ENCODE peak calls at places on chromosomes 4 and X, in six cellular contexts. W, Y, S, Z, C and L are unnamed samples.

GRCh38 chr4:1726146-1726934 is 5.0 kb downstream of the TACC3 start:
- DNase-seq in Z (peak; percentile 93), W (peak; percentile 76), S (peak; percentile 86), Y (peak; percentile 76), C (peak; percentile 87), L (peak; percentile 98)

GRCh38 chr4:183594823-183595222 is 64.2 kb downstream of the RWDD4 start:
- DNase-seq in C (no peak), W (no peak), Z (no peak), S (no peak), Y (no peak), L (no peak)

GRCh38 chr4:159904906-159905305 is 802.0 kb downstream of the RAPGEF2 start:
- DNase-seq in S (no peak), C (no peak), W (no peak), Z (no peak), Y (no peak), L (no peak)

GRCh38 chr4:1204828-1205591 is 32.6 kb upstream of the SPON2 start:
- DNase-seq in W (no peak), S (peak; percentile 74), C (no peak), Y (peak; percentile 30), Z (peak; percentile 74), L (peak; percentile 79)

GRCh38 chr4:107442538-107443083 is 277.4 kb downstream of the PAPSS1 start:
- DNase-seq in Z (no peak), Y (no peak), S (no peak), C (no peak), W (no peak), L (no peak)

GRCh38 chrX:107288676-107289075 is 82.3 kb downstream of the DNAAF6 start:
- DNase-seq in Y (no peak), W (no peak), S (no peak), Z (no peak), C (peak; percentile 16), L (no peak)

GRCh38 chr4:3314706-3315260 is 22.0 kb downstream of the RGS12 start:
- DNase-seq in S (peak; percentile 22), C (no peak), W (no peak), Z (peak; percentile 18), Y (no peak), L (peak; percentile 19)

GRCh38 chrX:80648023-80648422 is 161.7 kb downstream of the BRWD3 start:
- DNase-seq in Y (no peak), W (no peak), C (peak; percentile 22), S (no peak), Z (no peak), L (peak; percentile 17)

GRCh38 chr4:2940267-2941137 is 22.7 kb downstream of the NOP14 start:
- DNase-seq in C (no peak), Y (no peak), W (no peak), S (peak; percentile 47), Z (no peak), L (peak; percentile 69)

GRCh38 chrX:41377624-41378023 is 43.7 kb downstream of the DDX3X start:
- DNase-seq in Z (no peak), W (no peak), C (no peak), Y (no peak), S (no peak), L (no peak)

GRCh38 chr4:154622598-154622997 is 10.1 kb upstream of the FGG start:
- DNase-seq in W (peak; percentile 5), S (no peak), C (peak; percentile 76), Y (no peak), Z (no peak), L (no peak)

GRCh38 chrX:86133761-86134160 is 14.5 kb upstream of the DACH2 start:
- DNase-seq in Y (no peak), C (no peak), S (no peak), Z (no peak), W (no peak), L (no peak)

GRCh38 chr4:184506527-184507121 is 32.3 kb upstream of the IRF2 start:
- DNase-seq in S (no peak), Y (no peak), C (peak; percentile 20), W (no peak), Z (no peak), L (peak; percentile 71)

GRCh38 chr4:140635606-140636005 is 66.8 kb upstream of the UCP1 start:
- DNase-seq in Z (peak; percentile 71), S (peak; percentile 62), C (peak; percentile 69), W (no peak), Y (peak; percentile 65), L (peak; percentile 92)

GRCh38 chrX:109889289-109890006 is 113.5 kb upstream of the TMEM164 start:
- DNase-seq in Z (no peak), W (no peak), S (no peak), C (peak; percentile 25), Y (no peak), L (no peak)

GRCh38 chr4:144646523-144647094 is 653 bp downstream of the HHIP start:
- DNase-seq in Z (peak; percentile 71), S (no peak), Y (peak; percentile 59), C (no peak), W (no peak), L (peak; percentile 87)

GRCh38 chr4:188130355-188130754 is 8.9 kb upstream of the TRIML1 start:
- DNase-seq in C (no peak), W (no peak), Y (no peak), Z (no peak), S (no peak), L (no peak)

GRCh38 chr4:89539374-89539773 is 231.8 kb upstream of the GPRIN3 start:
- DNase-seq in W (no peak), Y (peak; percentile 37), C (peak; percentile 18), Z (no peak), S (no peak), L (peak; percentile 6)

GRCh38 chrX:130741584-130741983 is 161.4 kb downstream of the ENOX2 start:
- DNase-seq in C (no peak), S (no peak), W (no peak), Z (no peak), Y (no peak), L (no peak)

GRCh38 chr4:105113800-105114199 is 32.9 kb upstream of the TET2 start:
- DNase-seq in Z (no peak), W (no peak), S (no peak), C (no peak), Y (no peak), L (no peak)

GRCh38 chr4:81684357-81684756 is 212.7 kb upstream of the RASGEF1B start:
- DNase-seq in Y (no peak), S (no peak), C (no peak), Z (no peak), W (no peak), L (no peak)

GRCh38 chr4:726235-726787 is 20.7 kb downstream of the PCGF3 start:
- DNase-seq in Y (no peak), W (no peak), S (no peak), C (no peak), Z (no peak), L (peak; percentile 97)

GRCh38 chrX:13899607-13900006 is 82.7 kb upstream of the GPM6B start:
- DNase-seq in Z (no peak), S (no peak), W (no peak), C (peak; percentile 97), Y (no peak), L (no peak)

DNA sequence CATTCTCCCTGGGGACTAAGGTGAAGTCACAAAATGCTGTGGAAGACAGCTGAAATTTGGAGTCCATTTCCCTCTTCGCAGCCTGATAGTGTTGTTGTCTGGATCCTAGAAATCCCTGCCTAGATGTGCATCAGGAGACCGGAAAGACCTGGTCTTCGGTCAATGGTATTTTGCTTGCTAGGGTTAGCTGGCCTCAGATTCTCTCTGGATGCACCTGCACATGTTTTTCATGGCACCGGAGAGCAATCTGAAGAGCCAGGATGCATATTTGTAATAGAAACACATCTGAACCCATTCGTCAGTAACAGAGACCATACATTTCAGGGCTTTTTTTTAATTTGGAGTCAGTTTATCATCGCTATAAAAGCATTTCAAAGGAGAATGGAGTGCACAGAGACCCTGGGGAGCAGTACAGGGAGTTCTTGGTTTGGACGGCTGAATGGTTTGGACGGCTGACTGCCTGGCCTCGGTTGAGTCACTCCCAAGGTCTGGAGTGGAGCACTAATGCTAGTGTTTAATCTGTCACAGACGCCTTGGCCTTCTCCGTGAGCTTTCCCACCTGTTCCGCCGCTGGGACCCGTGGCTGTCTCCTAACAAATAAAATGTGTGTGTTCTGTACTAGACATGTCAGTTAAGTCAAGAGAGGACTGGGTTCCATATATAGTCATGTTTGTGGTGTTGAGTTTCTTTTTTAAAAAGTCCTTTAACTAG is 7.5 kb upstream of the PDLIM3 start:
- DNase-seq in S (no peak), W (no peak), C (no peak), Y (no peak), Z (peak; percentile 89), L (peak; percentile 42)
- H3K27ac ChIP-seq in S (no peak overlapping the region), W (no peak overlapping the region), C (no peak overlapping the region), Y (peak overlapping the region; percentile 83), Z (no peak overlapping the region), L (no peak overlapping the region)

DNA sequence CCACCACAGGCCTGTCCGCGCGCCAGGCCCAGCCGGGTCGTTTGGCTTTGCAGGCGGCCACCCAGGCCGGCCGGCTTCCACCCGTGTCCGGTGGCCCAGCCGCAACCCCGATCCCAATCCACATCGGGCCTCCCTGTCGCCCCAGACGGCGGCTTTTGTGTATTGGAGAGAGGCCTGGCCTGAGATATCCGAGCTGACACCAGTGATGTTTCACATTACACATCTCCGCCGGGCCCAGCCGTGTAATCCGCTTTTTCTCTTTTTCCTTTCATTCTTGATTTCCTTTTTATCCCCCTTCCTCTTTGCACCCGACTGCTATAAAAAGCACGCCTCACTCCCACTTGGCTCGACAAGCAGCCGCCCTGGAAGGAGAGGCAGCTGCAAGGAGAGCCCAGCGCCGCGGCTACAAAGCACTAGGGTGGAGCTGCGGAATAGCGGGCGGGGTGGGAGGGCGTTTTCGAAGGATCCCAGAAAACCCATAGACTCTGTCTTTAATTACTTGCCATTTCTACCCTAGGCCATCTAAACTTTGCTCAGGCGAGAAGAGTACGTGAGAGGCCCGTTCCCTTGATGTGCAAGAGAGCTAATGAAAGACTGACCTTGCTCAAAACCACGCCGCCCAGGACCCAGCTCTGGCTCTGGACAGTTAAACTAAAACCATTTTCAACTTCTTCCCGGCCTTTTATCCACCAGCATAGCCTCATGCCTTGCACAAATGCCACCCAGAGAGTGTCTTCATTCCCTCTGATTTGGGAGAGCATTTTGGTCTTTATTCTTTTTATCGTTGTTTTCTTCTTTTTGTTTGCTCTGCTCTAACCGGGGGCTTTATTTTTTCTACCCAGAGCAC is 3.3 kb downstream of the PITX2 start:
- DNase-seq in Y (no peak), W (no peak), S (no peak), C (no peak), Z (peak; percentile 61), L (peak; percentile 58)
- H3K27ac ChIP-seq in Y (no peak overlapping the region), W (no peak overlapping the region), S (no peak overlapping the region), C (no peak overlapping the region), Z (no peak overlapping the region), L (no peak overlapping the region)

GRCh38 chr4:118985170-118986000 is 96.7 kb downstream of the SYNPO2 start:
- DNase-seq in W (no peak), Y (no peak), Z (no peak), C (no peak), S (no peak), L (no peak)
- H3K27ac ChIP-seq in W (no peak overlapping the region), Y (no peak overlapping the region), Z (no peak overlapping the region), C (no peak overlapping the region), S (no peak overlapping the region), L (no peak overlapping the region)

GRCh38 chrX:9846631-9847030 is 60.4 kb downstream of the SHROOM2 start:
- DNase-seq in Z (no peak), W (no peak), C (no peak), Y (no peak), S (no peak), L (no peak)
- H3K27ac ChIP-seq in Z (peak overlapping the region; percentile 69), W (no peak overlapping the region), C (peak overlapping the region; percentile 73), Y (peak overlapping the region; percentile 72), S (no peak overlapping the region), L (peak overlapping the region; percentile 77)